ENCODE peak calls at places on chromosomes 16 and 17, in nine cellular contexts. H is mucosa of descending colon; W is SJCRH30; J is NT2/D1; G is CD8-positive, alpha-beta memory T cell; I is heart left ventricle; K is SK-N-SH; R is aorta; T is adipocyte. Y is an unnamed sample. For H3K9me3, the result is how much of the 10 kb centered on the place peaks cover.

GRCh38 chr17:4074831-4075495 is 67.9 kb downstream of the ZZEF1 start:
- DNase-seq in G (peak), R (no peak), J (peak), K (peak), H (no peak), W (peak), I (no peak), T (peak), Y (no peak)

GRCh38 chr16:84268661-84269060 is 26.0 kb upstream of the WFDC1 start:
- DNase-seq in I (no peak), J (no peak), W (no peak), K (no peak), R (no peak), T (no peak), G (no peak), H (no peak), Y (no peak)

GRCh38 chr17:28865946-28866752 is 11.3 kb downstream of the ERAL1 start:
- DNase-seq in K (no peak), H (no peak), R (no peak), G (no peak), W (no peak), T (no peak), I (no peak), J (no peak), Y (no peak)

GRCh38 chr17:81960130-81960958 is 643 bp downstream of the NOTUM start:
- DNase-seq in K (no peak), R (peak), J (no peak), G (no peak), I (no peak), W (no peak), H (no peak), T (no peak), Y (no peak)

GRCh38 chr17:42659079-42659931 is at the start of gene TUBG2:
- DNase-seq in H (peak), J (peak), K (peak), G (peak), R (peak), W (peak), T (peak), I (peak), Y (peak)

GRCh38 chr17:32349503-32349853 is 479 bp upstream of the ZNF207 start:
- DNase-seq in G (no peak), K (peak), T (peak), R (no peak), I (no peak), H (no peak), W (peak), J (no peak), Y (no peak)

GRCh38 chr16:582218-582613 is 7.7 kb upstream of the RAB40C start:
- DNase-seq in W (no peak), I (no peak), G (no peak), H (no peak), J (no peak), R (no peak), K (no peak), T (no peak), Y (no peak)

GRCh38 chr16:25679468-25680010 is 12.2 kb upstream of the HS3ST4 start:
- DNase-seq in H (no peak), J (no peak), G (no peak), I (no peak), R (no peak), T (no peak), K (no peak), W (no peak), Y (no peak)

GRCh38 chr17:58632324-58633314 is 59.2 kb downstream of the TEX14 start:
- DNase-seq in R (no peak), J (no peak), I (no peak), G (no peak), W (peak), T (no peak), H (no peak), K (no peak), Y (no peak)

GRCh38 chr17:6100146-6100545 is 30.0 kb downstream of the WSCD1 start:
- DNase-seq in J (no peak), T (no peak), H (no peak), R (peak), G (no peak), W (no peak), K (no peak), I (no peak), Y (no peak)

GRCh38 chr17:36515837-36516236 is 18.8 kb downstream of the MYO19 start:
- DNase-seq in K (no peak), T (no peak), W (no peak), G (no peak), H (no peak), R (no peak), I (no peak), J (no peak), Y (no peak)

GRCh38 chr16:67931712-67932461 is at the start of gene CTRL:
- DNase-seq in G (no peak), T (no peak), K (no peak), H (no peak), J (no peak), R (no peak), W (no peak), I (no peak), Y (no peak)

GRCh38 chr17:1474402-1475189 is 17.9 kb downstream of the MYO1C start:
- DNase-seq in K (no peak), W (no peak), I (no peak), H (no peak), T (no peak), J (no peak), G (no peak), R (no peak), Y (peak)

GRCh38 chr16:11613381-11614303 is 26.9 kb upstream of the LITAF start:
- DNase-seq in T (no peak), W (no peak), R (no peak), I (peak), J (no peak), K (no peak), G (no peak), H (peak), Y (peak)

GRCh38 chr16:53085539-53086450 is 31.0 kb downstream of the CHD9 start:
- DNase-seq in J (no peak), G (no peak), H (no peak), T (peak), I (no peak), W (no peak), K (peak), R (no peak), Y (no peak)

GRCh38 chr17:79220715-79221291 is 146.2 kb downstream of the ENGASE start:
- DNase-seq in H (peak), R (no peak), G (no peak), T (no peak), J (no peak), K (no peak), W (no peak), I (no peak), Y (no peak)

GRCh38 chr17:8623591-8623990 is 6.9 kb downstream of the MYH10 start:
- DNase-seq in T (peak), R (no peak), I (no peak), W (peak), G (no peak), K (no peak), H (no peak), J (no peak), Y (no peak)

GRCh38 chr17:49434821-49435581 is 20.3 kb upstream of the PHB1 start:
- DNase-seq in K (peak), J (peak), H (no peak), W (peak), R (peak), G (peak), I (no peak), T (peak), Y (no peak)

GRCh38 chr17:61453563-61453962 is 1.3 kb downstream of the TBX4 start:
- DNase-seq in G (no peak), R (no peak), I (no peak), K (no peak), J (no peak), H (no peak), T (no peak), W (no peak), Y (no peak)

GRCh38 chr16:87602005-87602790 is at the start of gene JPH3:
- DNase-seq in I (no peak), K (peak), H (no peak), G (no peak), T (no peak), R (no peak), W (no peak), J (no peak), Y (no peak)

GRCh38 chr17:50903604-50904521 is 37.7 kb upstream of the TOB1 start:
- DNase-seq in J (no peak), T (peak), W (no peak), G (peak), H (no peak), R (no peak), I (no peak), K (no peak), Y (no peak)

GRCh38 chr17:34579979-34580684 is 750 bp downstream of the TMEM132E start:
- DNase-seq in J (no peak), I (peak), K (peak), W (no peak), G (no peak), H (no peak), T (peak), R (peak), Y (no peak)

GRCh38 chr17:33142703-33143299 is 150.3 kb downstream of the ASIC2 start:
- DNase-seq in K (no peak), I (no peak), G (no peak), T (peak), H (no peak), J (no peak), W (peak), R (no peak), Y (no peak)

GRCh38 chr17:41101586-41102259 is at the start of gene KRTAP4-16:
- DNase-seq in W (peak), H (no peak), I (no peak), R (no peak), G (no peak), J (no peak), T (no peak), K (no peak), Y (peak)

GRCh38 chr17:3566551-3566950 is 8.9 kb upstream of the TRPV3 start:
- DNase-seq in H (no peak), W (no peak), G (no peak), T (no peak), K (no peak), I (peak), R (no peak), J (no peak), Y (no peak)

GRCh38 chr16:55542459-55543082 is 23.9 kb upstream of the CAPNS2 start:
- DNase-seq in H (no peak), I (no peak), T (peak), W (no peak), K (no peak), J (no peak), R (no peak), G (no peak), Y (no peak)

GRCh38 chr16:84459517-84459894 is 45.0 kb downstream of the MEAK7 start:
- DNase-seq in W (no peak), I (no peak), R (no peak), K (no peak), G (no peak), H (no peak), T (no peak), J (no peak), Y (no peak)

GRCh38 chr16:51144203-51144602 is 6.9 kb downstream of the SALL1 start:
- DNase-seq in W (no peak), R (no peak), H (no peak), G (no peak), T (no peak), K (no peak), J (no peak), I (no peak), Y (no peak)

GRCh38 chr16:66278111-66278531 is 88.4 kb upstream of the CDH5 start:
- DNase-seq in K (no peak), W (no peak), R (no peak), J (no peak), I (no peak), G (no peak), T (no peak), H (no peak), Y (peak)

GRCh38 chr16:81198635-81199034 is 39.9 kb upstream of the BCO1 start:
- DNase-seq in H (no peak), K (no peak), J (no peak), G (no peak), T (no peak), W (no peak), R (no peak), I (no peak), Y (no peak)

GRCh38 chr17:79987187-79987889 is 48.3 kb downstream of the TBC1D16 start:
- DNase-seq in W (no peak), K (no peak), T (peak), H (peak), G (no peak), J (no peak), R (peak), I (no peak), Y (no peak)

GRCh38 chr16:15572329-15573001 is 70.5 kb downstream of the MARF1 start:
- DNase-seq in K (no peak), I (no peak), J (no peak), H (no peak), W (no peak), R (no peak), T (peak), G (no peak), Y (no peak)

GRCh38 chr16:81940781-81941560 is 70.3 kb downstream of the SDR42E1 start:
- DNase-seq in H (no peak), R (no peak), T (peak), I (no peak), W (no peak), G (peak), J (peak), K (peak), Y (no peak)

GRCh38 chr17:2053380-2054261 is 1.3 kb upstream of the HIC1 start:
- DNase-seq in G (peak), R (peak), I (peak), T (peak), W (no peak), K (peak), H (peak), J (no peak), Y (peak)

GRCh38 chr17:76539631-76540271 is at the start of gene PRCD:
- DNase-seq in K (peak), W (no peak), H (peak), T (no peak), J (no peak), I (peak), G (no peak), R (peak), Y (no peak)

GRCh38 chr16:55436587-55436986 is 42.4 kb upstream of the MMP2 start:
- DNase-seq in I (no peak), R (no peak), T (no peak), K (no peak), G (no peak), W (no peak), J (no peak), H (no peak), Y (no peak)

GRCh38 chr16:31427441-31428276 is 501 bp downstream of the COX6A2 start:
- DNase-seq in H (peak), I (peak), J (peak), G (peak), W (no peak), T (no peak), R (peak), K (peak), Y (peak)

GRCh38 chr17:5595831-5596230 is 11.5 kb upstream of the NLRP1 start:
- DNase-seq in H (no peak), W (no peak), K (no peak), R (no peak), I (no peak), J (no peak), T (no peak), G (no peak), Y (no peak)

GRCh38 chr16:29663829-29664132 is 734 bp downstream of the SPN start:
- DNase-seq in I (no peak), J (no peak), K (no peak), T (no peak), H (no peak), W (no peak), R (no peak), G (no peak), Y (no peak)

GRCh38 chr16:61500851-61501250 is 535.4 kb downstream of the CDH8 start:
- DNase-seq in G (no peak), I (no peak), T (no peak), H (no peak), W (no peak), K (no peak), J (no peak), R (no peak), Y (no peak)
- H3K9me3 ChIP-seq in G (under half), I (under half), T (under half), H (under half), W (under half), K (under half), J (under half), R (under half), Y (under half)

GRCh38 chr17:22300731-22301352 is 608.5 kb downstream of the KCNJ18 start:
- DNase-seq in T (no peak), H (no peak), I (no peak), G (no peak), R (no peak), W (no peak), J (no peak), K (peak), Y (no peak)
- H3K9me3 ChIP-seq in T (under half), H (half or more), I (under half), G (under half), R (under half), W (under half), J (under half), K (under half), Y (under half)

GRCh38 chr16:10408824-10409381 is 23.0 kb downstream of the ATF7IP2 start:
- DNase-seq in I (no peak), J (no peak), R (no peak), W (no peak), H (no peak), G (no peak), T (no peak), K (no peak), Y (no peak)

GRCh38 chr16:10410469-10410868 is 24.6 kb downstream of the ATF7IP2 start:
- DNase-seq in I (no peak), W (no peak), G (no peak), T (no peak), H (no peak), K (no peak), R (no peak), J (no peak), Y (no peak)

GRCh38 chr16:10412935-10413601 is 27.2 kb downstream of the ATF7IP2 start:
- DNase-seq in W (no peak), G (no peak), K (no peak), J (no peak), R (no peak), H (no peak), T (no peak), I (no peak), Y (no peak)
- H3K9me3 ChIP-seq in W (under half), G (under half), K (under half), J (half or more), R (under half), H (half or more), T (half or more), I (under half), Y (under half)

GRCh38 chr16:85941863-85942644 is 43.1 kb downstream of the IRF8 start:
- DNase-seq in R (no peak), I (no peak), H (peak), G (no peak), K (no peak), W (no peak), J (no peak), T (no peak), Y (no peak)
- H3K9me3 ChIP-seq in R (under half), I (under half), H (under half), G (under half), K (under half), W (under half), J (under half), T (under half), Y (under half)

Y was measured in upper lobe of left lung.